ENCODE peak calls at places on chromosomes 13 and 19, in four cellular contexts. One of them, this sample, is unnamed.

GRCh38 chr13:28657784-28658538 is 969 bp upstream of the POMP start:
- DNase-seq in IMR-90: peak
- DNase-seq in HepG2: no peak
- DNase-seq in K562: peak
- DNase-seq in this sample: peak

GRCh38 chr13:50224534-50224933 is 209.3 kb downstream of the KCNRG start:
- DNase-seq in IMR-90: peak
- DNase-seq in HepG2: no peak
- DNase-seq in K562: no peak
- DNase-seq in this sample: no peak

GRCh38 chr19:11626252-11626651 is 29.0 kb downstream of the ZNF627 start:
- DNase-seq in IMR-90: no peak
- DNase-seq in HepG2: no peak
- DNase-seq in K562: no peak
- DNase-seq in this sample: no peak

GRCh38 chr19:8500158-8500557 is 2.3 kb downstream of the PRAM1 start:
- DNase-seq in IMR-90: no peak
- DNase-seq in HepG2: no peak
- DNase-seq in K562: no peak
- DNase-seq in this sample: no peak

GRCh38 chr19:37127999-37128820 is 44.3 kb downstream of the ZNF585A start:
- DNase-seq in IMR-90: no peak
- DNase-seq in HepG2: no peak
- DNase-seq in K562: no peak
- DNase-seq in this sample: no peak

GRCh38 chr13:74794582-74794981 is 660.4 kb upstream of the KLF12 start:
- DNase-seq in IMR-90: no peak
- DNase-seq in HepG2: no peak
- DNase-seq in K562: no peak
- DNase-seq in this sample: no peak

GRCh38 chr19:934865-935422 is 9.1 kb downstream of the ARID3A start:
- DNase-seq in IMR-90: peak
- DNase-seq in HepG2: peak
- DNase-seq in K562: no peak
- DNase-seq in this sample: no peak

GRCh38 chr19:35260694-35261304 is 8.0 kb upstream of the USF2 start:
- DNase-seq in IMR-90: no peak
- DNase-seq in HepG2: no peak
- DNase-seq in K562: no peak
- DNase-seq in this sample: no peak

GRCh38 chr13:114148521-114148855 is 16.1 kb upstream of the RASA3 start:
- DNase-seq in IMR-90: no peak
- DNase-seq in HepG2: no peak
- DNase-seq in K562: no peak
- DNase-seq in this sample: peak

GRCh38 chr19:53903055-53903680 is 5.9 kb upstream of the CACNG7 start:
- DNase-seq in IMR-90: peak
- DNase-seq in HepG2: peak
- DNase-seq in K562: peak
- DNase-seq in this sample: no peak

GRCh38 chr13:69633044-69633443 is 474.6 kb upstream of the ATXN8OS start:
- DNase-seq in IMR-90: no peak
- DNase-seq in HepG2: no peak
- DNase-seq in K562: no peak
- DNase-seq in this sample: no peak

DNA sequence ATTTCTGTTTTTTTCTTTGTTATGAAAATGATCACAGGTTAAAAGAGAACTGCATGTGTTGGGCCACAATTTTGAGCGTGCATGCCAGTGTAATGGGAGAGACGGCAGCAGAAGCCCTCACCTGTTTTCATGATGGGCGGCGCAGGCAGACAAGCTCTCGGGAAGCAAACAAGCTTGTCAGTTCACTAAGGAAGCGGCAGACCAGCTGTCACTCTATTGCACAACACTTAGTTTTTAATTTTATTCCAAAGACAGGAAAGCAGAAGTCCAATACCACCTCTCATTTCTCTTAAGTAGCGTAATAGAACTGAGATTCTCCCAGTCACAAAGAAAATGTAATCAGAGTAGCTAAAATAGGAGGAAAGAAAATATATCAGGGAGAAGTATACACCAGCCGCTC is 711.5 kb downstream of the DIAPH3 start:
- DNase-seq in IMR-90: no peak
- DNase-seq in HepG2: no peak
- DNase-seq in K562: no peak
- DNase-seq in this sample: no peak
- TF ChIP-seq SMC3 in IMR-90: no peak
- TF ChIP-seq SMC3 in HepG2: no peak
- TF ChIP-seq SMC3 in K562: no peak
- TF ChIP-seq SMC3 in this sample: no peak

DNA sequence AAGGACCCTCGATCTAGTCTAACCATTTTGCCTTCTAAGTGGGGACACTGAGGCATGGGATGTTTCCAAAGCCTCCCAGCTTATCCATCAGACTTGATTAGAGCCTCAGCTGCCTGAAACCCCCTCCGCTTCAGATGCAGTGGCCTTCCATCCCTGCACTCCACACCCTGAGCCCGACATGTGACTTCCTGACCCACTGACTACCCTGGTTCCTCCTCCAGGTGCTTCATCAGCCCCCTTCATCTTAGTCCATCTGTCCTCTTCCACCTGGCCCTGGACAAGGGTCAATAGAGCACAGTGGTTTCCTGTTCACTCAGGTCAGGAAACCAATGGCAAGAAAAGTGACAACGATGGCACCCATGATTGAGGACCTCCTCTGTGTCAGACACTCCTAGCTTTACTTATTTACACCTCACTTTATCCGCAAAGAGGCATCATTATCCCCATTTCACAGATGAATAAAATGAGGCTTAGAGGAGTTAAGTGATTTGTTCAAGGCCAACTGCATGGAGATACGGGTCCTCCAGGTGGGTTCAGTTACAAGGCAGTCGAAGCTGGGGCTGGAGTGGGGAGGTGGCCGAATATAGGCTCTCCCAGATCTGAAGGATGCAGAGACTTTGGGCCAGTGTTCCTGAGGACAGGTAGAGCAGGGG is 81.6 kb upstream of the TM9SF2 start:
- DNase-seq in IMR-90: no peak
- DNase-seq in HepG2: no peak
- DNase-seq in K562: no peak
- DNase-seq in this sample: no peak
- TF ChIP-seq MXI1 in IMR-90: no peak
- TF ChIP-seq MXI1 in HepG2: no peak
- TF ChIP-seq MXI1 in K562: no peak
- TF ChIP-seq MXI1 in this sample: no peak

DNA sequence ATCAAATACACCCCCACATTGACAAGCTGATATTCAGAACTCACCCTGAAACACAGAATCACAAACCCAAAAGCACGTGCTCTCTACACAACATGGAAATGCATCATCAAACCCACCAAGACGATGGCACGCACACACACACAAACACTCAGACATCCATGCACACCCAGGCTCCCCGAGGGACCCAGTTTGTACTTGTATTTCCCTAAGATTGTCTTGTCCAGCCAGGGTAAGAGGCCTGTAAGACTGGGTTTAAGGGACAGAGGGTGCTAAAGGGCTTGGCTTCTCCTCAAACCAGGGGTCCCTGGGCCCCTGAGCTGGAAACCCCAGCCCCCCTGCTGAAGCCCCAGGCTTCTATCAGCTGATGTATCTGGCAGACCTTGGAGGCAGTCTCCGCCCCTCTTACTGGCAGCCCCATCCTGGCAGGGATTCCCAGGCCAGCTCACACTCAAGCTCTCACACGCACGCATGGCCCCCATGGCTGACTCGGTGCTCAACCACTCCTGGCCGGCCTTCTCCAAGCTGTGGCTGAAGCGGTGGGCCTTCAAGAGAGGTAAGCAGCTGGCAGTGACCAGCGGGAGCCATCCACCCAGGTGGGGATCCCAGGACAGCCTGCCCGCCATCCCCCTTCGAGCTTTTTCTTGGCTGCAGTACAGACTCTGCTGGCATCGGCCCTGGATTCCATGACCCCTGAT is 6.6 kb downstream of the ARHGEF18 start:
- DNase-seq in IMR-90: peak
- DNase-seq in HepG2: no peak
- DNase-seq in K562: no peak
- DNase-seq in this sample: no peak
- TF ChIP-seq SMC3 in IMR-90: no peak
- TF ChIP-seq SMC3 in HepG2: no peak
- TF ChIP-seq SMC3 in K562: no peak
- TF ChIP-seq SMC3 in this sample: no peak

GRCh38 chr19:5804516-5805464 is at the start of gene NRTN:
- DNase-seq in IMR-90: no peak
- DNase-seq in HepG2: no peak
- DNase-seq in K562: peak
- DNase-seq in this sample: no peak

GRCh38 chr19:5801796-5802616 is 2.9 kb upstream of the NRTN start:
- DNase-seq in IMR-90: peak
- DNase-seq in HepG2: no peak
- DNase-seq in K562: peak
- DNase-seq in this sample: no peak

GRCh38 chr19:5803752-5804515 is 933 bp upstream of the NRTN start:
- DNase-seq in IMR-90: peak
- DNase-seq in HepG2: peak
- DNase-seq in K562: peak
- DNase-seq in this sample: peak

GRCh38 chr19:5805465-5806132 is 732 bp downstream of the NRTN start:
- DNase-seq in IMR-90: peak
- DNase-seq in HepG2: peak
- DNase-seq in K562: peak
- DNase-seq in this sample: no peak

DNA sequence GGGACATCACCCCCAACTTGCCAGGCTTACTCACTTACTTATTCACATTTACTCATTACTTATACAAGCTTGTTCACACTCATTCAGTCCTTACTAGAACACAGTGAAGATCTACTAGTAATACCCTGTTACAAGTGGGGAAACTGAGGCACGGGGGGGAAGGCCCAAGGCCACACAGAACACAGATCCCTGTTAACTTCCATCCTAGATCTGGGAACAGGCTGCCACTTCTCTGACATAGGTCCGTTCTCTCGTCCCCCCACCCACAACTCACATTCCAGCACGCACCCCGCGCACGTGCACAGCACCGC is 1.5 kb upstream of the NRTN start:
- DNase-seq in IMR-90: no peak
- DNase-seq in HepG2: no peak
- DNase-seq in K562: no peak
- DNase-seq in this sample: no peak
- TF ChIP-seq MXI1 in IMR-90: no peak
- TF ChIP-seq MXI1 in HepG2: no peak
- TF ChIP-seq MXI1 in K562: no peak
- TF ChIP-seq MXI1 in this sample: no peak

GRCh38 chr13:108283110-108283509 is 13.6 kb downstream of the TNFSF13B start:
- DNase-seq in IMR-90: peak
- DNase-seq in HepG2: no peak
- DNase-seq in K562: no peak
- DNase-seq in this sample: no peak
- TF ChIP-seq SMC3 in IMR-90: no peak
- TF ChIP-seq SMC3 in HepG2: no peak
- TF ChIP-seq SMC3 in K562: no peak
- TF ChIP-seq SMC3 in this sample: no peak

DNA sequence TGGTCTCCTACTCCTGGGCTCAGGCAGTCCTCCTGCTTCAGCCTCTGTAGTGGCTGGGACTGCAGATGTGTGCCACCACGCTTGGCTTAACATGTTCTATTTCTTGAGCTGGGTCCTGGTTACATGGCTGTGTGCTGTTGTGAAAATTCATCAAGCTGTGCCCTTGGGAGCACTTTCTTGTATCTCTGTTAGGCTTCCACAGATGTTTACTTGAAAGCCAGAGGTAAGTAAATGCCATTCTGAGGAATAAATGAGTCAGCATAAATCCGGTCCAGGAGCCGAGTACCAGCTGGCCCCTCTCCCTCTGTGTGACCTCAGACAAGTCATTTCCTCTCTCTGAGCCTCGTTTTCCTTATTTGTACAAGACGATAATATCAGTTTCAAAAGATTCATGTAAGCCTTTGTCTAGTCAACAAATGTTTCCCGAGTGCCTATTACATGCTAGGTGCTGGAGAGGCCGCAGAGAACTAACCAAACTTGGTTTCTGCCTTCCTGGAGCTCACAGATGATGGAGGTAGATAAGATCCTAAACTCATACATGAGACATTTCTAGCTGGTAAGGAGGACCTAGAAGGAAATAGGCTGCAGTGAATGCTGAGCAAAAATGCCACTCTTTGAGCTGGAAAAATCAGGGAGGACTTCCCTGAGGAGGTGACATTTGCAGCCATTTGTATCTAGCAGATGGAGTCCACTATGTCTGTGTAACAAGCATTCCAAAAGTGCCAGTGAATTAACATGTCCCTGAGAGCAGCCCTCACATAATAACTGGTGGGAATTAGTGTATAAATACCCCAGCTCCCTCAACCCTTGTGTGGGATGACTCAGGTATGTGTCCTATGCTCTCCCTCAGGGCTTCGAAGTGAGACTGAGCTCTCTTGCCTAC is 2.7 kb upstream of the RASAL3 start:
- DNase-seq in IMR-90: peak
- DNase-seq in HepG2: no peak
- DNase-seq in K562: no peak
- DNase-seq in this sample: peak
- TF ChIP-seq MXI1 in IMR-90: no peak
- TF ChIP-seq MXI1 in HepG2: no peak
- TF ChIP-seq MXI1 in K562: no peak
- TF ChIP-seq MXI1 in this sample: no peak

GRCh38 chr19:51948979-51949378 is 21.7 kb downstream of the ZNF613 start:
- DNase-seq in IMR-90: peak
- DNase-seq in HepG2: no peak
- DNase-seq in K562: no peak
- DNase-seq in this sample: no peak
- TF ChIP-seq SMC3 in IMR-90: no peak
- TF ChIP-seq SMC3 in HepG2: no peak
- TF ChIP-seq SMC3 in K562: no peak
- TF ChIP-seq SMC3 in this sample: no peak

GRCh38 chr19:33413426-33413725 is 39.9 kb downstream of the CEBPG start:
- DNase-seq in IMR-90: no peak
- DNase-seq in HepG2: no peak
- DNase-seq in K562: no peak
- DNase-seq in this sample: no peak
- TF ChIP-seq MXI1 in IMR-90: no peak
- TF ChIP-seq MXI1 in HepG2: no peak
- TF ChIP-seq MXI1 in K562: no peak
- TF ChIP-seq MXI1 in this sample: no peak

GRCh38 chr13:32811297-32811800 is 204.9 kb upstream of the KL start:
- DNase-seq in IMR-90: no peak
- DNase-seq in HepG2: no peak
- DNase-seq in K562: no peak
- DNase-seq in this sample: peak
- TF ChIP-seq SMC3 in IMR-90: no peak
- TF ChIP-seq SMC3 in HepG2: no peak
- TF ChIP-seq SMC3 in K562: no peak
- TF ChIP-seq SMC3 in this sample: no peak

This sample was measured in GM12878.